ENCODE peak calls at places on chromosomes 7 and 10, in seven cellular contexts. S is anterior cingulate cortex, A is ecto neural progenitor cell, X is IMR-90, J is AG04449, T is mucosa of descending colon, V is hippocampal formation. P is an unnamed sample.

GRCh38 chr7:121069346-121070100 is 81.0 kb downstream of the CPED1 start:
- DNase-seq in J (no peak), V (no peak), A (no peak), X (peak; percentile 41), S (no peak), T (no peak), P (no peak)

GRCh38 chr7:37031571-37032257 is 307.4 kb upstream of the AOAH start:
- DNase-seq in S (peak; percentile 22), T (no peak), J (peak; percentile 97), A (no peak), X (peak; percentile 100), V (no peak), P (peak; percentile 97)

GRCh38 chr10:22634093-22634492 is 80.3 kb downstream of the PIP4K2A start:
- DNase-seq in V (no peak), X (no peak), J (no peak), A (no peak), S (no peak), T (no peak), P (no peak)

GRCh38 chr10:133458710-133459453 is 5.1 kb downstream of the SCART1 start:
- DNase-seq in A (no peak), J (no peak), X (peak; percentile 8), T (no peak), S (no peak), V (no peak), P (no peak)

GRCh38 chr7:128021361-128021760 is 9.9 kb downstream of the LRRC4 start:
- DNase-seq in S (no peak), X (peak; percentile 57), A (no peak), V (no peak), T (no peak), J (no peak), P (no peak)

GRCh38 chr10:88923525-88923924 is 29.0 kb downstream of the ACTA2 start:
- DNase-seq in V (no peak), T (no peak), X (peak; percentile 78), S (no peak), J (no peak), A (no peak), P (no peak)

GRCh38 chr10:132942101-132942739 is at the start of gene CFAP46:
- DNase-seq in T (no peak), S (peak; percentile 26), J (no peak), V (peak; percentile 34), X (peak; percentile 44), A (peak; percentile 92), P (no peak)

GRCh38 chr10:6875229-6875544 is 295.1 kb upstream of the PRKCQ start:
- DNase-seq in T (no peak), V (no peak), S (no peak), X (no peak), J (no peak), A (no peak), P (no peak)

GRCh38 chr10:132135398-132135872 is 51.3 kb upstream of the DPYSL4 start:
- DNase-seq in V (no peak), S (no peak), J (no peak), A (no peak), T (peak; percentile 38), X (no peak), P (no peak)

GRCh38 chr10:50325449-50326188 is 74.3 kb upstream of the ASAH2 start:
- DNase-seq in A (no peak), J (peak; percentile 94), X (peak; percentile 98), V (no peak), T (no peak), S (no peak), P (peak; percentile 61)

GRCh38 chr10:30529373-30529998 is 95.5 kb downstream of the MAP3K8 start:
- DNase-seq in T (peak; percentile 89), S (no peak), J (no peak), X (no peak), V (peak; percentile 37), A (no peak), P (no peak)

GRCh38 chr7:134792968-134793367 is 13.5 kb downstream of the CALD1 start:
- DNase-seq in V (no peak), S (no peak), A (no peak), J (no peak), T (peak; percentile 48), X (peak; percentile 63), P (no peak)

GRCh38 chr7:85773116-85773783 is 586.4 kb upstream of the SEMA3D start:
- DNase-seq in S (no peak), A (no peak), X (peak; percentile 52), V (no peak), J (peak; percentile 38), T (no peak), P (no peak)

GRCh38 chr10:31819393-31819820 is 109.2 kb downstream of the ARHGAP12 start:
- DNase-seq in T (no peak), V (no peak), A (no peak), S (no peak), J (peak; percentile 9), X (no peak), P (no peak)

GRCh38 chr10:69417542-69417941 is 824 bp upstream of the TACR2 start:
- DNase-seq in J (no peak), A (no peak), X (no peak), V (no peak), T (no peak), S (no peak), P (no peak)

GRCh38 chr7:6385110-6385792 is 62.5 kb downstream of the DAGLB start:
- DNase-seq in V (no peak), A (no peak), S (no peak), J (peak; percentile 88), X (peak; percentile 97), T (no peak), P (peak; percentile 66)

GRCh38 chr7:156236936-156237599 is 403.5 kb upstream of the RNF32 start:
- DNase-seq in X (no peak), J (no peak), A (no peak), S (no peak), V (no peak), T (no peak), P (no peak)

GRCh38 chr7:157910446-157910845 is 573.6 kb downstream of the DNAJB6 start:
- DNase-seq in J (no peak), X (no peak), T (no peak), S (no peak), V (no peak), A (no peak), P (no peak)

GRCh38 chr7:33705333-33705833 is 200.0 kb upstream of the BMPER start:
- DNase-seq in A (no peak), T (no peak), J (no peak), V (no peak), X (no peak), S (no peak), P (no peak)

GRCh38 chr7:128210590-128211570 is 30.2 kb upstream of the LEP start:
- DNase-seq in T (no peak), X (no peak), J (no peak), S (no peak), A (no peak), V (no peak), P (no peak)

GRCh38 chr10:14134275-14134674 is 196.4 kb downstream of the FRMD4A start:
- DNase-seq in V (no peak), J (no peak), A (no peak), T (no peak), X (no peak), S (no peak), P (no peak)

GRCh38 chr7:16592395-16592794 is 53.2 kb downstream of the ANKMY2 start:
- DNase-seq in A (no peak), V (no peak), X (peak; percentile 21), S (no peak), T (no peak), J (no peak), P (no peak)

GRCh38 chr7:15016726-15017125 is 114.2 kb upstream of the DGKB start:
- DNase-seq in J (no peak), S (no peak), V (no peak), T (no peak), A (no peak), X (no peak), P (no peak)

GRCh38 chr10:78672898-78673297 is 395.9 kb upstream of the ZMIZ1 start:
- DNase-seq in J (no peak), A (no peak), X (peak; percentile 69), T (no peak), S (no peak), V (no peak), P (no peak)

GRCh38 chr7:136302049-136302448 is 324.9 kb upstream of the MTPN start:
- DNase-seq in V (no peak), J (no peak), S (no peak), X (no peak), A (no peak), T (no peak), P (no peak)

GRCh38 chr10:71765176-71765906 is 8.0 kb downstream of the VSIR start:
- DNase-seq in X (peak; percentile 30), A (no peak), T (peak; percentile 59), S (no peak), V (no peak), J (no peak), P (no peak)